ENCODE peak calls at places on chromosomes 4 and X, in four cellular contexts. S is naive thymus-derived CD4-positive, alpha-beta T cell; T is stimulated activated CD4-positive, alpha-beta T cell treated with anti-CD3 and anti-CD28 coated beads, Interleukin-12 subunit alpha, Interleukin-12 subunit beta, amount 100 ng/mL, for 48 hours; U is amniotic stem cell. O is an unnamed sample.

GRCh38 chrX:9871871-9872270 is 85.6 kb downstream of the SHROOM2 start:
- DNase-seq in S (no peak), T (no peak), U (no peak), O (no peak)

GRCh38 chr4:147104768-147105167 is 159.1 kb upstream of the TTC29 start:
- DNase-seq in S (no peak), T (no peak), U (no peak), O (no peak)

GRCh38 chr4:25313194-25313895 is 771 bp downstream of the ZCCHC4 start:
- DNase-seq in S (no peak), T (no peak), U (no peak), O (no peak)

GRCh38 chr4:138398297-138398696 is 156.1 kb upstream of the SLC7A11 start:
- DNase-seq in S (no peak), T (no peak), U (no peak), O (no peak)

GRCh38 chr4:29559281-29559680 is 1160.9 kb upstream of the PCDH7 start:
- DNase-seq in S (no peak), T (no peak), U (no peak), O (no peak)

GRCh38 chr4:77538574-77539157 is 67.0 kb upstream of the CXCL13 start:
- DNase-seq in S (no peak), T (no peak), U (no peak), O (no peak)

GRCh38 chrX:36198575-36198974 is 279.0 kb downstream of the CFAP47 start:
- DNase-seq in S (no peak), T (no peak), U (no peak), O (no peak)

GRCh38 chrX:111719426-111720210 is 38.6 kb downstream of the ALG13 start:
- DNase-seq in S (no peak), T (no peak), U (no peak), O (no peak)

GRCh38 chrX:40062525-40063193 is 35.1 kb downstream of the BCOR start:
- DNase-seq in S (no peak), T (no peak), U (no peak), O (no peak)

GRCh38 chr4:4455199-4455865 is 68.4 kb downstream of the NSG1 start:
- DNase-seq in S (no peak), T (no peak), U (no peak), O (no peak)

GRCh38 chr4:182578402-182578801 is 335.2 kb downstream of the TENM3 start:
- DNase-seq in S (no peak), T (no peak), U (peak), O (no peak)

GRCh38 chr4:182489607-182490006 is 246.4 kb downstream of the TENM3 start:
- DNase-seq in S (no peak), T (no peak), U (no peak), O (no peak)

GRCh38 chr4:186104114-186104894 is at the start of gene FAM149A:
- DNase-seq in S (peak), T (no peak), U (no peak), O (peak)

GRCh38 chr4:83947111-83947510 is 411.2 kb downstream of the GPAT3 start:
- DNase-seq in S (no peak), T (no peak), U (no peak), O (no peak)

GRCh38 chrX:63713510-63713909 is 71.5 kb downstream of the ARHGEF9 start:
- DNase-seq in S (no peak), T (no peak), U (no peak), O (no peak)

GRCh38 chrX:144896323-144896722 is 351.0 kb upstream of the SPANXN1 start:
- DNase-seq in S (no peak), T (no peak), U (no peak), O (no peak)

GRCh38 chrX:13250831-13251612 is 68.8 kb downstream of the ATXN3L start:
- DNase-seq in S (no peak), T (no peak), U (peak), O (no peak)

GRCh38 chr4:105170703-105171102 is 24.0 kb downstream of the TET2 start:
- DNase-seq in S (no peak), T (no peak), U (no peak), O (no peak)

GRCh38 chrX:155662297-155662696 is 49.5 kb upstream of the TMLHE start:
- DNase-seq in S (no peak), T (no peak), U (no peak), O (no peak)

GRCh38 chr4:128177376-128177959 is 110.1 kb downstream of the PGRMC2 start:
- DNase-seq in S (no peak), T (no peak), U (no peak), O (no peak)

GRCh38 chr4:41177016-41177415 is 37.3 kb downstream of the APBB2 start:
- DNase-seq in S (no peak), T (no peak), U (peak), O (no peak)

GRCh38 chr4:7878323-7878722 is 61.3 kb downstream of the AFAP1 start:
- DNase-seq in S (no peak), T (no peak), U (no peak), O (no peak)

GRCh38 chr4:166277851-166278250 is 404.8 kb downstream of the TLL1 start:
- DNase-seq in S (no peak), T (no peak), U (no peak), O (no peak)

GRCh38 chrX:119399772-119400101 is 601 bp downstream of the SLC25A43 start:
- DNase-seq in S (no peak), T (no peak), U (no peak), O (no peak)

GRCh38 chrX:19840899-19841648 is 46.3 kb downstream of the SH3KBP1 start:
- DNase-seq in S (no peak), T (no peak), U (no peak), O (no peak)

GRCh38 chr4:74092957-74093356 is 6.0 kb downstream of the CXCL2 start:
- DNase-seq in S (no peak), T (no peak), U (no peak), O (no peak)

GRCh38 chrX:16144420-16144819 is 21.1 kb downstream of the GRPR start:
- DNase-seq in S (no peak), T (no peak), U (no peak), O (no peak)

GRCh38 chrX:131944936-131945902 is 77.9 kb upstream of the STK26 start:
- DNase-seq in S (no peak), T (no peak), U (no peak), O (no peak)

GRCh38 chr4:142095886-142096605 is 459.7 kb downstream of the IL15 start:
- DNase-seq in S (no peak), T (no peak), U (peak), O (no peak)

GRCh38 chr4:174260099-174260498 is 23.4 kb downstream of the FBXO8 start:
- DNase-seq in S (no peak), T (no peak), U (no peak), O (no peak)

O was measured in ecto neural progenitor cell.